ENCODE peak calls at places on chromosome 5, in eight cellular contexts. B is ascending aorta; W is NT2/D1; T is aorta; F is lower lobe of right lung; S is CD8-positive, alpha-beta memory T cell; R is prostate gland; K is fibroblast of lung. N is an unnamed sample.

GRCh38 chr5:16869821-16870796 is 66.0 kb downstream of the MYO10 start:
- DNase-seq in B (no peak), W (no peak), F (no peak), S (no peak), K (no peak), T (no peak), R (no peak), N (no peak)

GRCh38 chr5:61965074-61965473 is 340.9 kb upstream of the KIF2A start:
- DNase-seq in W (no peak), S (no peak), B (no peak), T (no peak), R (no peak), F (no peak), K (peak; percentile 19), N (no peak)

GRCh38 chr5:431001-431710 is 11.8 kb upstream of the EXOC3 start:
- DNase-seq in B (no peak), F (no peak), T (peak; percentile 59), K (peak; percentile 38), W (peak; percentile 42), R (no peak), S (no peak), N (peak; percentile 74)

GRCh38 chr5:14505310-14506140 is 76.1 kb upstream of the OTULINL start:
- DNase-seq in W (peak; percentile 5), S (no peak), K (no peak), T (no peak), B (no peak), F (no peak), R (no peak), N (no peak)

GRCh38 chr5:132799392-132799791 is 13.7 kb upstream of the SOWAHA start:
- DNase-seq in B (no peak), K (no peak), T (no peak), R (no peak), F (no peak), W (no peak), S (no peak), N (peak; percentile 43)

GRCh38 chr5:57171818-57172465 is 1.9 kb upstream of the GPBP1 start:
- DNase-seq in S (no peak), W (no peak), K (peak; percentile 20), R (no peak), B (no peak), F (no peak), T (no peak), N (peak; percentile 41)

GRCh38 chr5:39364367-39364766 is at the start of gene C9:
- DNase-seq in K (no peak), T (no peak), F (no peak), W (no peak), S (no peak), B (no peak), R (no peak), N (no peak)

GRCh38 chr5:40667171-40667663 is 12.5 kb upstream of the PTGER4 start:
- DNase-seq in S (no peak), F (no peak), K (no peak), B (no peak), W (no peak), R (no peak), T (no peak), N (no peak)

GRCh38 chr5:113866763-113867162 is 353.3 kb downstream of the YTHDC2 start:
- DNase-seq in R (no peak), F (no peak), B (no peak), W (no peak), T (no peak), K (no peak), S (no peak), N (no peak)

GRCh38 chr5:96439477-96440184 is 6.6 kb upstream of the PCSK1 start:
- DNase-seq in F (no peak), T (no peak), K (peak; percentile 9), R (no peak), W (no peak), B (no peak), S (no peak), N (no peak)

GRCh38 chr5:7576023-7576715 is 180.2 kb downstream of the ADCY2 start:
- DNase-seq in K (no peak), T (no peak), F (no peak), S (no peak), R (no peak), B (no peak), W (no peak), N (no peak)

GRCh38 chr5:100827481-100827889 is 75.6 kb downstream of the ST8SIA4 start:
- DNase-seq in B (no peak), R (no peak), F (no peak), T (no peak), K (peak; percentile 27), S (no peak), W (no peak), N (peak; percentile 36)

GRCh38 chr5:35372482-35372881 is 142.2 kb upstream of the PRLR start:
- DNase-seq in F (no peak), T (no peak), K (no peak), S (no peak), W (no peak), B (no peak), R (no peak), N (no peak)

GRCh38 chr5:56759521-56759920 is 55.8 kb upstream of the MAP3K1 start:
- DNase-seq in S (no peak), W (no peak), R (no peak), B (no peak), F (no peak), K (no peak), T (no peak), N (no peak)

GRCh38 chr5:78536797-78537196 is 111.8 kb downstream of the LHFPL2 start:
- DNase-seq in S (no peak), B (no peak), R (no peak), W (no peak), F (no peak), K (no peak), T (no peak), N (no peak)

GRCh38 chr5:179420476-179420875 is 75.2 kb upstream of the ADAMTS2 start:
- DNase-seq in F (no peak), K (no peak), R (no peak), T (no peak), B (no peak), W (no peak), S (no peak), N (no peak)

GRCh38 chr5:125699860-125700259 is 723.3 kb upstream of the GRAMD2B start:
- DNase-seq in R (no peak), W (no peak), S (no peak), B (no peak), F (no peak), T (no peak), K (no peak), N (no peak)

GRCh38 chr5:127959152-127959764 is 124.3 kb upstream of the SLC12A2 start:
- DNase-seq in S (no peak), B (no peak), W (no peak), T (no peak), K (peak; percentile 81), F (peak; percentile 58), R (peak; percentile 53), N (no peak)

GRCh38 chr5:9188131-9188530 is 357.7 kb downstream of the SEMA5A start:
- DNase-seq in K (peak; percentile 89), S (no peak), T (no peak), W (no peak), B (no peak), F (no peak), R (no peak), N (no peak)

GRCh38 chr5:178108966-178109365 is 4.4 kb upstream of the N4BP3 start:
- DNase-seq in R (no peak), S (no peak), W (no peak), T (no peak), B (no peak), F (peak; percentile 69), K (no peak), N (no peak)

GRCh38 chr5:33588654-33589372 is 148.0 kb downstream of the TARS1 start:
- DNase-seq in K (no peak), T (no peak), S (no peak), F (no peak), B (no peak), W (peak; percentile 18), R (no peak), N (peak; percentile 49)

GRCh38 chr5:68884893-68885292 is 208.9 kb upstream of the SLC30A5 start:
- DNase-seq in B (no peak), K (no peak), S (no peak), R (no peak), F (no peak), T (no peak), W (no peak), N (peak; percentile 11)

GRCh38 chr5:169914766-169915165 is 65.5 kb downstream of the INSYN2B start:
- DNase-seq in R (no peak), B (no peak), T (no peak), W (no peak), K (peak; percentile 63), S (no peak), F (no peak), N (no peak)

GRCh38 chr5:176175101-176175852 is 62.9 kb upstream of the SIMC1 start:
- DNase-seq in K (no peak), W (no peak), F (no peak), T (no peak), S (no peak), R (no peak), B (no peak), N (no peak)

GRCh38 chr5:77987331-77987730 is 211.2 kb upstream of the TBCA start:
- DNase-seq in K (no peak), T (no peak), S (no peak), R (no peak), W (no peak), F (no peak), B (no peak), N (no peak)

GRCh38 chr5:102701748-102702147 is 53.4 kb upstream of the PAM start:
- DNase-seq in W (no peak), K (no peak), B (no peak), R (no peak), T (no peak), F (no peak), S (no peak), N (no peak)
- H3K4me1 ChIP-seq in W (no peaks in the 10 kb centered on the region), K (no peaks in the 10 kb centered on the region), B (no peaks in the 10 kb centered on the region), R (no peaks in the 10 kb centered on the region), T (no peaks in the 10 kb centered on the region), F (no peaks in the 10 kb centered on the region), S (no peaks in the 10 kb centered on the region), N (peaks cover 7% of the 10 kb centered on the region)

GRCh38 chr5:141430332-141431113 is at the start of gene PCDHGA12:
- DNase-seq in R (no peak), B (no peak), F (no peak), W (no peak), S (no peak), T (peak; percentile 77), K (peak; percentile 94), N (no peak)
- H3K9me3 ChIP-seq in R (peaks cover 9% of the 10 kb centered on the region), B (peaks cover 100% of the 10 kb centered on the region), F (peaks cover 85% of the 10 kb centered on the region), W (peaks cover 28% of the 10 kb centered on the region), S (peaks cover 9% of the 10 kb centered on the region), T (peaks cover 39% of the 10 kb centered on the region), K (peaks cover 8% of the 10 kb centered on the region), N (peaks cover 6% of the 10 kb centered on the region)

GRCh38 chr5:172645271-172645670 is 4.2 kb downstream of the NEURL1B start:
- DNase-seq in F (no peak), K (no peak), T (peak; percentile 9), S (no peak), R (no peak), W (no peak), B (no peak), N (no peak)
- H3K4me1 ChIP-seq in F (peaks cover 58% of the 10 kb centered on the region), K (peaks cover 11% of the 10 kb centered on the region), T (no peaks in the 10 kb centered on the region), S (peaks cover 5% of the 10 kb centered on the region), R (peaks cover 5% of the 10 kb centered on the region), W (peaks cover 12% of the 10 kb centered on the region), B (peaks cover 4% of the 10 kb centered on the region), N (peaks cover 26% of the 10 kb centered on the region)

DNA sequence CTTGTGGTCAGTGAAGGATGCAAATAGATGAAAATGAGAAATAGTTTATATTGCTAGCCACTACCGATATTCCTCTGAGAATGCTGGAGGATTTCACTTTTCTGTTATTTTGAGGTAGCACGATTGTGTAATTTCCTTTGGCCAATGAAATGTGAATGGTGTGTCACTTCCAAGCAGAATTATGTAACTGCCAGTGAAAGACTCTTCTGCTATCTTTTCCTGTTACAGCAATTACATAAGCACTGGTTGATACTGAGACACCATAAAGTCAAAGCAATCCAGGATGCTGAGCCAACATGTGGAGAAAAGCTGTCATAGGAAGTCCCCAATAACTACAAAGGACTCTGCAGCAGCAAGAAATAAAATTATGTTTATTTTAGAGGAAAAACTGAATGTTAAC is 3.5 kb upstream of the PCDHA2 start:
- DNase-seq in B (no peak), R (no peak), T (no peak), W (no peak), S (no peak), F (no peak), K (no peak), N (no peak)
- H3K9me3 ChIP-seq in B (peaks cover 59% of the 10 kb centered on the region), R (no peaks in the 10 kb centered on the region), T (peaks cover 27% of the 10 kb centered on the region), W (peaks cover 4% of the 10 kb centered on the region), S (peaks cover 11% of the 10 kb centered on the region), F (peaks cover 42% of the 10 kb centered on the region), K (no peaks in the 10 kb centered on the region), N (peaks cover 11% of the 10 kb centered on the region)

N was measured in Caco-2.